ENCODE peak calls at places on chromosome 12, in four cellular contexts. K, C, R and G are unnamed samples.

GRCh38 chr12:24600996-24601395 is 347.9 kb downstream of the BCAT1 start:
- DNase-seq in R (peak), K (no peak), C (no peak), G (no peak)

GRCh38 chr12:120032242-120032641 is 43.2 kb downstream of the BICDL1 start:
- DNase-seq in K (no peak), R (no peak), C (no peak), G (no peak)

GRCh38 chr12:69633061-69633460 is 22.4 kb upstream of the LRRC10 start:
- DNase-seq in K (no peak), R (no peak), C (no peak), G (no peak)

GRCh38 chr12:30613119-30613830 is 82.4 kb downstream of the IPO8 start:
- DNase-seq in R (no peak), K (no peak), C (no peak), G (no peak)

GRCh38 chr12:17853054-17853453 is 236.9 kb downstream of the RERGL start:
- DNase-seq in C (no peak), R (no peak), K (no peak), G (no peak)

GRCh38 chr12:56324196-56324595 is 8.4 kb upstream of the CNPY2 start:
- DNase-seq in K (no peak), C (no peak), R (no peak), G (no peak)

GRCh38 chr12:2265461-2266167 is 212.8 kb downstream of the CACNA1C start:
- DNase-seq in R (no peak), K (no peak), C (no peak), G (no peak)

GRCh38 chr12:50971946-50972345 is 19.6 kb downstream of the HIGD1C start:
- DNase-seq in C (no peak), K (no peak), R (no peak), G (no peak)

GRCh38 chr12:69254046-69254445 is 14.7 kb downstream of the CPSF6 start:
- DNase-seq in C (no peak), K (peak), R (peak), G (peak)

GRCh38 chr12:28415755-28416154 is 225.5 kb downstream of the CCDC91 start:
- DNase-seq in C (no peak), K (no peak), R (no peak), G (no peak)

GRCh38 chr12:123006977-123007376 is 26.5 kb downstream of the ARL6IP4 start:
- DNase-seq in K (no peak), C (no peak), R (no peak), G (no peak)

GRCh38 chr12:643478-644292 is 19.6 kb downstream of the NINJ2 start:
- DNase-seq in C (no peak), K (no peak), R (peak), G (peak)

GRCh38 chr12:28114488-28114887 is 75.8 kb upstream of the CCDC91 start:
- DNase-seq in K (no peak), R (no peak), C (no peak), G (no peak)

GRCh38 chr12:124608451-124608870 is 41.0 kb upstream of the NCOR2 start:
- DNase-seq in C (no peak), R (no peak), K (no peak), G (peak)